ENCODE peak calls at places on chromosomes 16 and 17, in seven cellular contexts. A is HEK293T, W is COLO829, V is right cardiac atrium, I is NCI-H2081, L is endothelial cell of umbilical vein, E is left kidney. P is an unnamed sample.

GRCh38 chr16:2085669-2086068 is 37.9 kb downstream of the TSC2 start:
- DNase-seq in A (no peak), W (peak), V (no peak), I (no peak), L (no peak), E (no peak), P (peak)

GRCh38 chr16:50279142-50279865 is 13.0 kb downstream of the ADCY7 start:
- DNase-seq in A (no peak), W (no peak), V (peak), I (no peak), L (no peak), E (no peak), P (peak)

GRCh38 chr17:82173351-82174041 is 39.1 kb downstream of the CCDC57 start:
- DNase-seq in A (no peak), W (no peak), V (no peak), I (no peak), L (no peak), E (peak), P (no peak)

GRCh38 chr16:86471896-86472295 is 38.4 kb upstream of the FOXF1 start:
- DNase-seq in A (no peak), W (no peak), V (no peak), I (no peak), L (no peak), E (no peak), P (no peak)

GRCh38 chr16:49355923-49356665 is 17.5 kb upstream of the C16orf78 start:
- DNase-seq in A (no peak), W (no peak), V (peak), I (no peak), L (no peak), E (no peak), P (no peak)

GRCh38 chr16:1157639-1158455 is 4.9 kb downstream of the CACNA1H start:
- DNase-seq in A (no peak), W (no peak), V (peak), I (no peak), L (no peak), E (no peak), P (no peak)

GRCh38 chr16:77304134-77304533 is 104.9 kb downstream of the SYCE1L start:
- DNase-seq in A (no peak), W (no peak), V (no peak), I (no peak), L (no peak), E (no peak), P (no peak)

GRCh38 chr17:57810740-57811632 is 38.9 kb downstream of the MRPS23 start:
- DNase-seq in A (peak), W (no peak), V (peak), I (peak), L (no peak), E (peak), P (peak)

GRCh38 chr16:70759666-70760065 is 41.3 kb downstream of the VAC14 start:
- DNase-seq in A (no peak), W (no peak), V (peak), I (no peak), L (no peak), E (no peak), P (no peak)

GRCh38 chr16:72203401-72203800 is 31.4 kb upstream of the PMFBP1 start:
- DNase-seq in A (no peak), W (no peak), V (peak), I (no peak), L (peak), E (no peak), P (peak)

GRCh38 chr17:48611681-48612455 is 1.1 kb upstream of the HOXB7 start:
- DNase-seq in A (no peak), W (no peak), V (no peak), I (peak), L (peak), E (peak), P (peak)

GRCh38 chr16:19900590-19900989 is 15.9 kb upstream of the GPRC5B start:
- DNase-seq in A (no peak), W (no peak), V (no peak), I (no peak), L (no peak), E (no peak), P (no peak)

GRCh38 chr17:64411999-64412771 is 21.5 kb upstream of the PECAM1 start:
- DNase-seq in A (no peak), W (no peak), V (peak), I (no peak), L (peak), E (peak), P (peak)

GRCh38 chr16:10761388-10761787 is 17.7 kb downstream of the NUBP1 start:
- DNase-seq in A (no peak), W (no peak), V (no peak), I (no peak), L (no peak), E (no peak), P (no peak)

GRCh38 chr17:41393294-41393693 is 4.1 kb downstream of the KRT31 start:
- DNase-seq in A (no peak), W (no peak), V (peak), I (no peak), L (no peak), E (no peak), P (no peak)

GRCh38 chr17:8707232-8707590 is 37.4 kb downstream of the CCDC42 start:
- DNase-seq in A (no peak), W (no peak), V (no peak), I (no peak), L (no peak), E (no peak), P (no peak)

GRCh38 chr16:78770353-78771091 is 671.1 kb downstream of the WWOX start:
- DNase-seq in A (peak), W (no peak), V (peak), I (peak), L (no peak), E (peak), P (no peak)

GRCh38 chr16:12583237-12583897 is 220.3 kb downstream of the CPPED1 start:
- DNase-seq in A (no peak), W (no peak), V (no peak), I (no peak), L (no peak), E (no peak), P (no peak)

GRCh38 chr17:19327039-19327776 is 35.3 kb downstream of the B9D1 start:
- DNase-seq in A (no peak), W (no peak), V (no peak), I (no peak), L (no peak), E (no peak), P (no peak)